ENCODE peak calls at places on chromosomes 6 and 20, in seven cellular contexts. One of them, this sample, is unnamed.
A peak's percentile ranks its signal among the peaks of the same experiment; 100 is the strongest.

GRCh38 chr6:9657994-9658393 is 756.9 kb downstream of the TFAP2A start:
- DNase-seq in fibroblast of the aortic adventitia: peak; percentile 25
- DNase-seq in fibroblast of gingiva: no peak
- DNase-seq in SJSA1: no peak
- DNase-seq in transverse colon: no peak
- DNase-seq in HT1080: peak; percentile 56
- DNase-seq in activated T-cell treated with anti-CD3 and anti-CD28 coated beads, Interleukin-2, amount 50 U/mL, for 72 hours: no peak
- DNase-seq in this sample: no peak

GRCh38 chr6:68108243-68108835 is 526.7 kb upstream of the ADGRB3 start:
- DNase-seq in fibroblast of the aortic adventitia: peak; percentile 30
- DNase-seq in fibroblast of gingiva: no peak
- DNase-seq in SJSA1: no peak
- DNase-seq in transverse colon: no peak
- DNase-seq in HT1080: peak; percentile 68
- DNase-seq in activated T-cell treated with anti-CD3 and anti-CD28 coated beads, Interleukin-2, amount 50 U/mL, for 72 hours: no peak
- DNase-seq in this sample: no peak

GRCh38 chr6:53728570-53729194 is 63.1 kb upstream of the KLHL31 start:
- DNase-seq in fibroblast of the aortic adventitia: peak; percentile 61
- DNase-seq in fibroblast of gingiva: peak; percentile 13
- DNase-seq in SJSA1: peak; percentile 65
- DNase-seq in transverse colon: peak; percentile 58
- DNase-seq in HT1080: peak; percentile 28
- DNase-seq in activated T-cell treated with anti-CD3 and anti-CD28 coated beads, Interleukin-2, amount 50 U/mL, for 72 hours: peak; percentile 49
- DNase-seq in this sample: peak; percentile 36

GRCh38 chr20:19786311-19786710 is 28.3 kb downstream of the RIN2 start:
- DNase-seq in fibroblast of the aortic adventitia: peak; percentile 97
- DNase-seq in fibroblast of gingiva: peak; percentile 95
- DNase-seq in SJSA1: peak; percentile 66
- DNase-seq in transverse colon: peak; percentile 59
- DNase-seq in HT1080: peak; percentile 79
- DNase-seq in activated T-cell treated with anti-CD3 and anti-CD28 coated beads, Interleukin-2, amount 50 U/mL, for 72 hours: no peak
- DNase-seq in this sample: peak; percentile 69

GRCh38 chr6:150253489-150253888 is 110.6 kb downstream of the PPP1R14C start:
- DNase-seq in fibroblast of the aortic adventitia: no peak
- DNase-seq in fibroblast of gingiva: no peak
- DNase-seq in SJSA1: peak; percentile 41
- DNase-seq in transverse colon: no peak
- DNase-seq in HT1080: no peak
- DNase-seq in activated T-cell treated with anti-CD3 and anti-CD28 coated beads, Interleukin-2, amount 50 U/mL, for 72 hours: no peak
- DNase-seq in this sample: no peak

GRCh38 chr20:48904566-48905321 is 16.8 kb upstream of the ARFGEF2 start:
- DNase-seq in fibroblast of the aortic adventitia: peak; percentile 85
- DNase-seq in fibroblast of gingiva: peak; percentile 69
- DNase-seq in SJSA1: peak; percentile 64
- DNase-seq in transverse colon: peak; percentile 66
- DNase-seq in HT1080: peak; percentile 76
- DNase-seq in activated T-cell treated with anti-CD3 and anti-CD28 coated beads, Interleukin-2, amount 50 U/mL, for 72 hours: peak; percentile 72
- DNase-seq in this sample: peak; percentile 76

GRCh38 chr20:52291109-52291508 is 99.5 kb upstream of the ZFP64 start:
- DNase-seq in fibroblast of the aortic adventitia: no peak
- DNase-seq in fibroblast of gingiva: no peak
- DNase-seq in SJSA1: no peak
- DNase-seq in transverse colon: no peak
- DNase-seq in HT1080: no peak
- DNase-seq in activated T-cell treated with anti-CD3 and anti-CD28 coated beads, Interleukin-2, amount 50 U/mL, for 72 hours: no peak
- DNase-seq in this sample: no peak

GRCh38 chr6:144314003-144314485 is 28.9 kb downstream of the UTRN start:
- DNase-seq in fibroblast of the aortic adventitia: peak; percentile 84
- DNase-seq in fibroblast of gingiva: peak; percentile 58
- DNase-seq in SJSA1: peak; percentile 23
- DNase-seq in transverse colon: no peak
- DNase-seq in HT1080: no peak
- DNase-seq in activated T-cell treated with anti-CD3 and anti-CD28 coated beads, Interleukin-2, amount 50 U/mL, for 72 hours: no peak
- DNase-seq in this sample: no peak

GRCh38 chr6:133854633-133855598 is 34.0 kb upstream of the TCF21 start:
- DNase-seq in fibroblast of the aortic adventitia: no peak
- DNase-seq in fibroblast of gingiva: no peak
- DNase-seq in SJSA1: no peak
- DNase-seq in transverse colon: no peak
- DNase-seq in HT1080: no peak
- DNase-seq in activated T-cell treated with anti-CD3 and anti-CD28 coated beads, Interleukin-2, amount 50 U/mL, for 72 hours: peak; percentile 4
- DNase-seq in this sample: peak; percentile 21

GRCh38 chr6:157096522-157096921 is 226.8 kb downstream of the TMEM242 start:
- DNase-seq in fibroblast of the aortic adventitia: no peak
- DNase-seq in fibroblast of gingiva: no peak
- DNase-seq in SJSA1: no peak
- DNase-seq in transverse colon: no peak
- DNase-seq in HT1080: no peak
- DNase-seq in activated T-cell treated with anti-CD3 and anti-CD28 coated beads, Interleukin-2, amount 50 U/mL, for 72 hours: no peak
- DNase-seq in this sample: no peak

GRCh38 chr6:33886673-33887144 is 82.9 kb upstream of the MLN start:
- DNase-seq in fibroblast of the aortic adventitia: peak; percentile 83
- DNase-seq in fibroblast of gingiva: no peak
- DNase-seq in SJSA1: no peak
- DNase-seq in transverse colon: peak; percentile 58
- DNase-seq in HT1080: peak; percentile 30
- DNase-seq in activated T-cell treated with anti-CD3 and anti-CD28 coated beads, Interleukin-2, amount 50 U/mL, for 72 hours: no peak
- DNase-seq in this sample: no peak

GRCh38 chr6:81682238-81682795 is 70.2 kb downstream of the TENT5A start:
- DNase-seq in fibroblast of the aortic adventitia: no peak
- DNase-seq in fibroblast of gingiva: no peak
- DNase-seq in SJSA1: no peak
- DNase-seq in transverse colon: no peak
- DNase-seq in HT1080: no peak
- DNase-seq in activated T-cell treated with anti-CD3 and anti-CD28 coated beads, Interleukin-2, amount 50 U/mL, for 72 hours: no peak
- DNase-seq in this sample: no peak

GRCh38 chr6:159043236-159043635 is 1.6 kb downstream of the TAGAP start:
- DNase-seq in fibroblast of the aortic adventitia: no peak
- DNase-seq in fibroblast of gingiva: no peak
- DNase-seq in SJSA1: peak; percentile 60
- DNase-seq in transverse colon: no peak
- DNase-seq in HT1080: no peak
- DNase-seq in activated T-cell treated with anti-CD3 and anti-CD28 coated beads, Interleukin-2, amount 50 U/mL, for 72 hours: no peak
- DNase-seq in this sample: no peak

GRCh38 chr20:46828471-46828870 is 66.2 kb upstream of the EYA2 start:
- DNase-seq in fibroblast of the aortic adventitia: peak; percentile 67
- DNase-seq in fibroblast of gingiva: peak; percentile 26
- DNase-seq in SJSA1: peak; percentile 12
- DNase-seq in transverse colon: no peak
- DNase-seq in HT1080: no peak
- DNase-seq in activated T-cell treated with anti-CD3 and anti-CD28 coated beads, Interleukin-2, amount 50 U/mL, for 72 hours: no peak
- DNase-seq in this sample: no peak

GRCh38 chr6:47478233-47479155 is 905 bp downstream of the CD2AP start:
- DNase-seq in fibroblast of the aortic adventitia: peak; percentile 35
- DNase-seq in fibroblast of gingiva: peak; percentile 5
- DNase-seq in SJSA1: peak; percentile 45
- DNase-seq in transverse colon: peak; percentile 41
- DNase-seq in HT1080: peak; percentile 28
- DNase-seq in activated T-cell treated with anti-CD3 and anti-CD28 coated beads, Interleukin-2, amount 50 U/mL, for 72 hours: no peak
- DNase-seq in this sample: peak; percentile 38

GRCh38 chr6:131059486-131059885 is 3.6 kb downstream of the EPB41L2 start:
- DNase-seq in fibroblast of the aortic adventitia: peak; percentile 63
- DNase-seq in fibroblast of gingiva: peak; percentile 32
- DNase-seq in SJSA1: peak; percentile 73
- DNase-seq in transverse colon: no peak
- DNase-seq in HT1080: no peak
- DNase-seq in activated T-cell treated with anti-CD3 and anti-CD28 coated beads, Interleukin-2, amount 50 U/mL, for 72 hours: no peak
- DNase-seq in this sample: no peak

GRCh38 chr6:78781001-78781400 is 86.3 kb upstream of the IRAK1BP1 start:
- DNase-seq in fibroblast of the aortic adventitia: no peak
- DNase-seq in fibroblast of gingiva: no peak
- DNase-seq in SJSA1: no peak
- DNase-seq in transverse colon: no peak
- DNase-seq in HT1080: peak; percentile 8
- DNase-seq in activated T-cell treated with anti-CD3 and anti-CD28 coated beads, Interleukin-2, amount 50 U/mL, for 72 hours: no peak
- DNase-seq in this sample: peak; percentile 3

This sample was measured in SW480.